ENCODE peak calls at places on chromosomes 5 and 9, in eight cellular contexts. One of them, this sample, is unnamed.

GRCh38 chr5:4905674-4906528 is 234.2 kb upstream of the ADAMTS16 start:
- DNase-seq in activated CD4-positive, alpha-beta T cell treated with anti-CD3 and anti-CD28 coated beads, Interleukin-2, amount 50 U/mL, for 24 hours: no peak
- DNase-seq in tibial nerve: peak
- DNase-seq in fibroblast of mammary gland: peak
- DNase-seq in esophagus squamous epithelium: no peak
- DNase-seq in substantia nigra: peak
- DNase-seq in mesenchymal stem cell: no peak
- DNase-seq in NCI-H1105 treated with DMSO at 0.1 percent for 48 hours: no peak
- DNase-seq in this sample: no peak

GRCh38 chr5:2752059-2752874 is 790 bp upstream of the IRX2 start:
- DNase-seq in activated CD4-positive, alpha-beta T cell treated with anti-CD3 and anti-CD28 coated beads, Interleukin-2, amount 50 U/mL, for 24 hours: no peak
- DNase-seq in tibial nerve: no peak
- DNase-seq in fibroblast of mammary gland: peak
- DNase-seq in esophagus squamous epithelium: no peak
- DNase-seq in substantia nigra: no peak
- DNase-seq in mesenchymal stem cell: no peak
- DNase-seq in NCI-H1105 treated with DMSO at 0.1 percent for 48 hours: peak
- DNase-seq in this sample: no peak

GRCh38 chr9:76459691-76460635 is 981 bp downstream of the GCNT1 start:
- DNase-seq in activated CD4-positive, alpha-beta T cell treated with anti-CD3 and anti-CD28 coated beads, Interleukin-2, amount 50 U/mL, for 24 hours: no peak
- DNase-seq in tibial nerve: no peak
- DNase-seq in fibroblast of mammary gland: peak
- DNase-seq in esophagus squamous epithelium: no peak
- DNase-seq in substantia nigra: no peak
- DNase-seq in mesenchymal stem cell: peak
- DNase-seq in NCI-H1105 treated with DMSO at 0.1 percent for 48 hours: peak
- DNase-seq in this sample: peak

GRCh38 chr9:13113201-13113600 is 166.3 kb downstream of the MPDZ start:
- DNase-seq in activated CD4-positive, alpha-beta T cell treated with anti-CD3 and anti-CD28 coated beads, Interleukin-2, amount 50 U/mL, for 24 hours: no peak
- DNase-seq in tibial nerve: no peak
- DNase-seq in fibroblast of mammary gland: peak
- DNase-seq in esophagus squamous epithelium: no peak
- DNase-seq in substantia nigra: no peak
- DNase-seq in mesenchymal stem cell: peak
- DNase-seq in NCI-H1105 treated with DMSO at 0.1 percent for 48 hours: no peak
- DNase-seq in this sample: no peak

GRCh38 chr9:114176601-114177295 is 21.4 kb downstream of the COL27A1 start:
- DNase-seq in activated CD4-positive, alpha-beta T cell treated with anti-CD3 and anti-CD28 coated beads, Interleukin-2, amount 50 U/mL, for 24 hours: no peak
- DNase-seq in tibial nerve: no peak
- DNase-seq in fibroblast of mammary gland: peak
- DNase-seq in esophagus squamous epithelium: no peak
- DNase-seq in substantia nigra: no peak
- DNase-seq in mesenchymal stem cell: peak
- DNase-seq in NCI-H1105 treated with DMSO at 0.1 percent for 48 hours: no peak
- DNase-seq in this sample: no peak

GRCh38 chr9:128899566-128900322 is 17.8 kb downstream of the LRRC8A start:
- DNase-seq in activated CD4-positive, alpha-beta T cell treated with anti-CD3 and anti-CD28 coated beads, Interleukin-2, amount 50 U/mL, for 24 hours: no peak
- DNase-seq in tibial nerve: no peak
- DNase-seq in fibroblast of mammary gland: no peak
- DNase-seq in esophagus squamous epithelium: no peak
- DNase-seq in substantia nigra: no peak
- DNase-seq in mesenchymal stem cell: peak
- DNase-seq in NCI-H1105 treated with DMSO at 0.1 percent for 48 hours: no peak
- DNase-seq in this sample: no peak

GRCh38 chr9:21017092-21017491 is 14.3 kb downstream of the HACD4 start:
- DNase-seq in activated CD4-positive, alpha-beta T cell treated with anti-CD3 and anti-CD28 coated beads, Interleukin-2, amount 50 U/mL, for 24 hours: no peak
- DNase-seq in tibial nerve: no peak
- DNase-seq in fibroblast of mammary gland: peak
- DNase-seq in esophagus squamous epithelium: no peak
- DNase-seq in substantia nigra: no peak
- DNase-seq in mesenchymal stem cell: peak
- DNase-seq in NCI-H1105 treated with DMSO at 0.1 percent for 48 hours: no peak
- DNase-seq in this sample: no peak

GRCh38 chr5:13408616-13409015 is 535.9 kb downstream of the DNAH5 start:
- DNase-seq in activated CD4-positive, alpha-beta T cell treated with anti-CD3 and anti-CD28 coated beads, Interleukin-2, amount 50 U/mL, for 24 hours: no peak
- DNase-seq in tibial nerve: no peak
- DNase-seq in fibroblast of mammary gland: no peak
- DNase-seq in esophagus squamous epithelium: no peak
- DNase-seq in substantia nigra: no peak
- DNase-seq in mesenchymal stem cell: no peak
- DNase-seq in NCI-H1105 treated with DMSO at 0.1 percent for 48 hours: no peak
- DNase-seq in this sample: no peak

This sample was measured in PC-9.